ENCODE peak calls at places on chromosomes 11 and 22, in seven cellular contexts. P, M, I, T, F, G and J are unnamed samples.

GRCh38 chr11:16883179-16883578 is 131.0 kb downstream of the PLEKHA7 start:
- DNase-seq in G (no peak), F (no peak), M (no peak), T (no peak), P (no peak), I (no peak), J (no peak)

GRCh38 chr11:132910016-132910760 is 622.1 kb downstream of the OPCML start:
- DNase-seq in T (no peak), F (no peak), I (no peak), M (no peak), G (no peak), P (no peak), J (no peak)

GRCh38 chr11:2932850-2933251 is 3.6 kb upstream of the PHLDA2 start:
- DNase-seq in G (peak; percentile 84), F (peak; percentile 6), P (no peak), M (peak; percentile 61), T (no peak), I (peak; percentile 23), J (no peak)

GRCh38 chr11:4095509-4096230 is 1.1 kb downstream of the RRM1 start:
- DNase-seq in T (no peak), F (no peak), I (no peak), G (no peak), P (no peak), M (peak; percentile 53), J (no peak)

GRCh38 chr11:92728628-92729027 is 240.8 kb upstream of the MTNR1B start:
- DNase-seq in F (no peak), M (no peak), I (no peak), G (no peak), T (no peak), P (no peak), J (no peak)

GRCh38 chr11:45147871-45148270 is 1.4 kb downstream of the PRDM11 start:
- DNase-seq in I (no peak), M (no peak), G (no peak), T (no peak), F (no peak), P (no peak), J (no peak)

GRCh38 chr11:19368726-19369364 is 128.1 kb upstream of the E2F8 start:
- DNase-seq in P (no peak), F (no peak), G (no peak), T (no peak), I (no peak), M (no peak), J (no peak)

GRCh38 chr11:79922641-79923040 is 481.8 kb upstream of the TENM4 start:
- DNase-seq in F (no peak), G (no peak), T (no peak), I (no peak), M (no peak), P (no peak), J (no peak)

GRCh38 chr11:10906521-10906920 is 48.7 kb upstream of the ZBED5 start:
- DNase-seq in M (peak; percentile 26), F (no peak), T (no peak), I (no peak), P (no peak), G (no peak), J (no peak)

GRCh38 chr22:24526191-24526590 is 28.7 kb downstream of the GUCD1 start:
- DNase-seq in F (no peak), M (no peak), G (no peak), I (no peak), P (no peak), T (no peak), J (no peak)

GRCh38 chr11:134586726-134587125 is 174.7 kb upstream of the B3GAT1 start:
- DNase-seq in T (no peak), M (no peak), F (no peak), I (no peak), G (no peak), P (no peak), J (no peak)

GRCh38 chr11:122020902-122021301 is 95.1 kb downstream of the BLID start:
- DNase-seq in G (no peak), P (no peak), M (peak; percentile 32), F (peak; percentile 5), I (no peak), T (no peak), J (no peak)

GRCh38 chr11:65159005-65159404 is 11.0 kb upstream of the SPDYC start:
- DNase-seq in M (no peak), G (no peak), T (no peak), F (no peak), P (no peak), I (no peak), J (no peak)

GRCh38 chr22:25558341-25558740 is 6.1 kb upstream of the GRK3 start:
- DNase-seq in G (no peak), P (no peak), T (no peak), F (no peak), I (no peak), M (no peak), J (no peak)

GRCh38 chr22:46846154-46846831 is 83.8 kb downstream of the TBC1D22A start:
- DNase-seq in F (no peak), I (no peak), T (no peak), P (no peak), M (peak; percentile 11), G (no peak), J (no peak)

DNA sequence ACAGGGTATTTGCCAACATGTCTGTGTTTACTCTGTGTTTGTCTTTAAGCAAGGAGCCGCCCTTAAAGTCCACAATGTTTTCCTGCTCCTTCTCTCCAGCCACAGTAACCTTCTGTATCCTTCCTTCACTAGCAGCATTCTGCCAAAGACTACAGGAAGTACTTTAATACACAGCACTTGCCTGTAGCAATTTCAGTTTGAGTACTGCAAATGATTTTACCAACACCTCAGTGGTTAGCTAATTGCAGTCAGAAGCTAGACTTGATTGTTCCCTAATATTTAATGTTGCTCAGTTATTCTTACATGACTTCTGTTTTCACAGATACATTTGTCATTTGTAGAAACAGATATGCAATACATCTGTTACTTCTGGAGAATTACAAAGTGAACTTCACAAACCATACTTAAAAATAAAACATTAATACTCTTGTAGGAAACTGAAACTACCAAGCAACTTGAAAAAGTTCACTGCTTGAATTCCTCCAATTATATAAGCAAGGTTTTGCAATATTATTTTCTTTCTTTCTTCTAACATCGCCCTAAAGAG is 69.1 kb downstream of the FCHSD2 start:
- DNase-seq in P (no peak), T (no peak), G (no peak), I (no peak), M (no peak), F (no peak), J (no peak)
- H3K27ac ChIP-seq in P (peak overlapping the region; percentile 49), T (no peak overlapping the region), G (no peak overlapping the region), I (peak overlapping the region; percentile 64), M (no peak overlapping the region), F (no peak overlapping the region), J (no peak overlapping the region)

GRCh38 chr22:33909906-33910305 is 10.4 kb downstream of the LARGE1 start:
- DNase-seq in P (no peak), M (no peak), G (no peak), T (no peak), I (no peak), F (no peak), J (no peak)
- H3K27ac ChIP-seq in P (peak overlapping the region; percentile 73), M (no peak overlapping the region), G (no peak overlapping the region), T (no peak overlapping the region), I (no peak overlapping the region), F (no peak overlapping the region), J (no peak overlapping the region)

DNA sequence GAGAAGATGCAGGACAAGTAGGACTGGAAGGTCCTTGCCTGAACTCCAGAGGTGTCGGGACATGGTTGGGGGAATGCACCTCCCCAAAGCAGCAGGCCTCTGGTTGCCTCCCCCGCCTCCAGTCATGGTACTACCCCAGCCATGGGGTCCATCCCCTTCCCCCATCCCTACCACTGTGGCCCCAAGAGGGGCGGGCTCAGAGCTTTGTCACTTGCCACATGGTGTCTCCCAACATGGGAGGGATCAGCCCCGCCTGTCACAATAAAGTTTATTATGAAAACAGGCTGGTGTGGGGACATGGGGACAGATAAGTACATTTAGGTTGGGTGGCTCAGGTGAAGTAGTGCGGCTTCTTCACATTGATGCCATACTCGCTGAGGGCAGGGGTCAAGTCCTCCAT is 1.4 kb downstream of the TAF10 start:
- DNase-seq in T (no peak), P (peak; percentile 39), G (peak; percentile 60), F (no peak), I (no peak), M (no peak), J (no peak)
- H3K27ac ChIP-seq in T (peak overlapping the region; percentile 84), P (peak overlapping the region; percentile 99), G (no peak overlapping the region), F (no peak overlapping the region), I (no peak overlapping the region), M (no peak overlapping the region), J (no peak overlapping the region)

DNA sequence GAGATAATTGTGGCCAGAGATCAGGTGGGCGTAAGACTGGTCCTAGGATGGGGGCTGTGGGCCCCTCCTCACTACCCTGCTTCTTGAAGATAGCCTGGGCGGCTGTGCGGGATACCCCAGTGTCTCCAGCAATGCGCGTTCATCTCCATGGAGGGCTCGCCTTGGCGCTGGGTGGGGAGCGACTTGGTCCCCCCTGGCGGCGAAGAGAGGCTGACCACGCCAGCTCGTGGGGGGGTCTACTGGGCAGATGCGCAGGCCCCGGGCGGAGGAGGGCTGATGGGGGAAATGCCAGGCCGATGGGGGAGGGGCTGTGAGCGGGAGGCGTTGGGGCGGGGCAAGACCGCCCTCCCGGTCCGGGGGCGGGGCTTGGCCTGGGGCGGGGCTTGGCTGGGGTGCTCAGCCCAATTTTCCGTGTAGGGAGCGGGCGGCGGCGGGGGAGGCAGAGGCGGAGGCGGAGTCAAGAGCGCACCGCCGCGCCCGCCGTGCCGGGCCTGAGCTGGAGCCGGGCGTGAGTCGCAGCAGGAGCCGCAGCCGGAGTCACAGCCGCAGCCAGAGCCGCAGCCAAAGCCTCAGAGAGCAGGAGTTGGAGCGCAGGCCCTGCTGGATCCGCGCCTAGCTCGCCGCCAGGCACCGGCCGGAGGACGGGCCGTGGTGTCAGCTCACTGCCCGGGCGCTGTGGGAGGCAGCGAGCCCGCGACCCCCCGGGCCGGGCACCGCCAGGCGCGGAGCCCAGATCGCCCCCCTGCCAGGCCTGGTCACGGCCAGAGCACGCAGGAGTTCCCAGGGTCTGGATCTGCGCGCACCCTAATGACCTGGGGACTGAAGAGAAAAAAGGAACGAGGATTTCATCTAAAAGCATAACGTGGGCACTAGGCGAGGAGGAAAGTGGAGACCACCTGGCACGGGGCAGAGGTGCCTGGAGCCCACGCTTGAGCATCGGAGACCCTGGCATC is at the start of gene SLC35E4:
- DNase-seq in F (peak; percentile 96), G (peak; percentile 98), P (peak; percentile 97), I (peak; percentile 93), T (peak; percentile 90), M (peak; percentile 76), J (peak; percentile 86)
- H3K27ac ChIP-seq in F (peak within 1 kb of the TSS; percentile 72), G (peak within 1 kb of the TSS; percentile 91), P (peak within 1 kb of the TSS; percentile 97), I (peak within 1 kb of the TSS; percentile 92), T (peak within 1 kb of the TSS; percentile 73), M (peak within 1 kb of the TSS; percentile 75), J (peak within 1 kb of the TSS; percentile 94)

GRCh38 chr11:18012906-18013781 is at the start of gene SERGEF:
- DNase-seq in F (peak; percentile 98), P (peak; percentile 89), I (peak; percentile 81), M (peak; percentile 65), T (peak; percentile 84), G (peak; percentile 98), J (peak; percentile 71)
- H3K27ac ChIP-seq in F (peak within 1 kb of the TSS; percentile 55), P (peak within 1 kb of the TSS; percentile 76), I (peak within 1 kb of the TSS; percentile 92), M (no peak within 1 kb of the TSS), T (peak within 1 kb of the TSS; percentile 83), G (peak within 1 kb of the TSS; percentile 74), J (peak within 1 kb of the TSS; percentile 85)